ENCODE peak calls at places on chromosomes 3 and 15, in four cellular contexts. B is HepG2, L is K562, H is GM12878. C is an unnamed sample.

GRCh38 chr3:43389388-43390254 is 103.3 kb downstream of the SNRK start:
- DNase-seq in B (peak), H (peak), L (peak), C (no peak)

GRCh38 chr3:146241523-146242240 is 9.2 kb downstream of the PLSCR4 start:
- DNase-seq in H (no peak), L (peak), B (no peak), C (no peak)

GRCh38 chr15:83747050-83747717 is 93.3 kb downstream of the ADAMTSL3 start:
- DNase-seq in L (peak), B (peak), H (no peak), C (no peak)

GRCh38 chr15:26598704-26599103 is 174.2 kb downstream of the GABRB3 start:
- DNase-seq in B (no peak), L (no peak), H (no peak), C (no peak)

GRCh38 chr15:40286061-40286532 is 3.2 kb upstream of the ANKRD63 start:
- DNase-seq in L (no peak), H (no peak), B (no peak), C (no peak)

GRCh38 chr3:21942328-21942727 is 191.3 kb upstream of the ZNF385D start:
- DNase-seq in H (no peak), B (no peak), L (no peak), C (no peak)

GRCh38 chr15:59420986-59421618 is 16.9 kb upstream of the FAM81A start:
- DNase-seq in H (no peak), L (no peak), B (no peak), C (no peak)

GRCh38 chr3:71304684-71305083 is 278.8 kb downstream of the FOXP1 start:
- DNase-seq in B (peak), L (peak), H (no peak), C (no peak)

GRCh38 chr3:11929531-11929930 is 74.7 kb upstream of the SYN2 start:
- DNase-seq in H (no peak), B (no peak), L (no peak), C (no peak)

GRCh38 chr15:42405876-42406482 is 46.7 kb downstream of the CAPN3 start:
- DNase-seq in B (peak), L (no peak), H (no peak), C (no peak)

GRCh38 chr3:193845144-193845543 is 252.1 kb downstream of the OPA1 start:
- DNase-seq in L (no peak), B (no peak), H (no peak), C (no peak)

GRCh38 chr3:193846569-193846968 is 253.6 kb downstream of the OPA1 start:
- DNase-seq in L (no peak), H (no peak), B (no peak), C (no peak)

GRCh38 chr3:193842832-193843446 is 249.9 kb downstream of the OPA1 start:
- DNase-seq in H (no peak), B (no peak), L (peak), C (no peak)

GRCh38 chr3:193843447-193844301 is 250.7 kb downstream of the OPA1 start:
- DNase-seq in H (peak), L (peak), B (peak), C (no peak)

DNA sequence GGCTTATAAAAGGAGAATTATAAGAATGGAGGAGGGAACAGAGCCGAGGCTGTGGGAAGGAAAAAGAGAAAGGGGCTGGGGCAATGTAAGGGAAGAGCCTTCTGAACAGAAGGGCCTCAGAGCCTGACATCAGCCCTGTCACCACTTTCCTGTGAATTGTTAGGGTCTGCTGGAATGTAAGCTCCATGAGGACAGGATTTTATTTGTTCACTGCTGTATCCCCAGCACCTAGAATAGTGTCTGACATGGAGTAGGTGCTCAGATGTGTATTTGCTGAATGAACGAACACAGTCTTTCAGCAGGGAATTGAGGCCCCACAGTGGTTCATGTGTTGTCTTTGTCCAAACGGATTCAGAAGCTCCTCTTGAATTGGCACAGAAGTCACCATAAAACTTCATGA is 251.5 kb downstream of the OPA1 start:
- DNase-seq in L (no peak), B (no peak), H (no peak), C (no peak)
- H3K9ac ChIP-seq in L (no peak), B (no peak), H (no peak), C (no peak)

GRCh38 chr3:141646760-141647561 is 91.1 kb upstream of the RNF7 start:
- DNase-seq in B (peak), H (no peak), L (peak), C (peak)
- TF ChIP-seq NFIC in B (no peak), H (no peak), L (peak), C (no peak)

GRCh38 chr15:85722374-85722773 is 72.4 kb downstream of the KLHL25 start:
- DNase-seq in B (no peak), H (no peak), L (no peak), C (no peak)

GRCh38 chr15:85711590-85712192 is 83.0 kb downstream of the KLHL25 start:
- DNase-seq in B (no peak), L (no peak), H (no peak), C (no peak)

GRCh38 chr15:85718271-85718971 is 76.3 kb downstream of the KLHL25 start:
- DNase-seq in B (no peak), L (no peak), H (no peak), C (no peak)

GRCh38 chr15:85716261-85716660 is 78.5 kb downstream of the KLHL25 start:
- DNase-seq in H (no peak), B (no peak), L (no peak), C (no peak)

DNA sequence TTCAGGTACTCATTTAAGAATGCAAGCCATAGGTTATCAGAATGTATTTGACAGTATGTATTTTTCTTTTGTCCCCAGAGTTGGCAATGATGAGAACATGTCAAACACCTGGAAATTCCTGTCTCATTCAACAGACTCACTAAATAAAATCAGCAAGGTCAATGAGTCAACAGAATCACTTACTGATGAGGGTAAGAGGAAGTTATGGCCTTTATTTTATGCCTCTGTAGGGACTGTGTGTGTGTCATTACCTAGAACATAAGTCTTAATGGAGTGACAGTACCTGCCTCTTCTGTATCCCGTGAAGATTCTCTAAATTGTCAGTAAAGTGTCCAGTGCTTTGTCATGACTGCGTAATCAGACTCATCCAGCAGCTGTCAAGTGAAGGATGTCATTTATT is 77.5 kb downstream of the KLHL25 start:
- DNase-seq in B (no peak), H (no peak), L (no peak), C (no peak)
- H3K9ac ChIP-seq in B (no peak), H (no peak), L (no peak), C (no peak)

DNA sequence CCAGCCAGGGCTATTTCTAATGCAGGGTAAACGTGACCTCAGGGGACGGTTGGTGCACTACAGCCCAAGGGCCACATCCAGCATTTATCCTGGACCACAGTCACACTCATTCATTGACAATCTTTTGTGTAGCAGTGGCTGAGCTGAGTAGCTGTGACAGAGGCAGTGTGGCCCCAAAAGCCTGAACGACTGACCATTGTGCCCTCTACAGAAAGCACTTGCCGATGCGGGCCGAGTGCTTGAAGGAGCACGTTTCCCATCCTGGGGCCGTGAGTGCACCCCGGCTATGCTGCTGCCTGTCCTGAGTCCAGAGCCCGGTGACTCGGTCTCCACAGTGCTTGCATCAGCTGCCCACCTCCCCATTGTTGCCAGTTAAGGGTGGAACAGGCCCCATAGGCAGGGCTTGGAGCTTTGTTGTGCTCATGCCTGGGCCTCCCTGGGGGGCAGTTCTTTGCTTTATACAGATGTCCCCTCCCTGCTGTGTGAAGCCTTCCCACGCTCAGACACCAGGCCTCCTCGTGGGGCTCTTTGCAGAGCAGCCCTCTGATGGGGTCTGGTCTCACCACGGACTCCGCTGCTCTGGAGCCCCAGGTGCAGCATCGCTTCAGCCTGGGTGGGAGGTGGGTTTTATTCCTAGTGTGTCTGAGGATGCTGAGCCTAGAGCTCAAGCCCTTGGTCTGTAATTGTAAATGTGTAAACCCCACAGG is 13.0 kb upstream of the SNRPA1 start:
- DNase-seq in B (no peak), L (no peak), H (no peak), C (peak)
- TF ChIP-seq NFIC in B (no peak), L (no peak), H (no peak), C (no peak)

GRCh38 chr3:134376786-134377431 is 2.7 kb upstream of the AMOTL2 start:
- DNase-seq in B (no peak), H (no peak), L (no peak), C (no peak)

GRCh38 chr3:134373942-134374790 is at the start of gene AMOTL2:
- DNase-seq in L (peak), H (no peak), B (peak), C (peak)

GRCh38 chr3:134376385-134376765 is 2.1 kb upstream of the AMOTL2 start:
- DNase-seq in L (no peak), H (no peak), B (no peak), C (no peak)

GRCh38 chr3:134374791-134375541 is 719 bp upstream of the AMOTL2 start:
- DNase-seq in B (peak), H (no peak), L (no peak), C (no peak)

GRCh38 chr3:134375542-134376384 is 1.5 kb upstream of the AMOTL2 start:
- DNase-seq in L (no peak), H (no peak), B (no peak), C (no peak)
- H3K9ac ChIP-seq in L (no peak), H (no peak), B (no peak), C (peak)

DNA sequence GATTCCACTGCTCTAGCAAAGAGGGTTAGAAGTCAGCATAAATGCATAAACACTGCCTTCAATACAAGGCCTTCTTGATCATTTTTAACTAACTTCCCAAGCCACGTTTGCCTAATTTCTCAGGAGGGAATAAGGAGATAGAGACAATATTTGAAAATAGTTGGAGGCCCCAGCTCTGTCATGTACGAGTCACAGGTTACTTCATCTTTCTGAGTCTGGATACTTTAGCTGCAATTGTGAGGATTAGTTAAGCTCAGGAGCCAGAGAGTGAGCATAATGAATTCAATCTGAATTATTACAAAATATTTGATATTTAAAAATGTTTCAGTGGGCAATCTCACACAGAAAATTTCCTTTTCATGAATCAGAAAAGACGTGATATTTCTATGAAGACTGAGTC is 298.9 kb downstream of the SHOX2 start:
- DNase-seq in L (no peak), B (no peak), H (no peak), C (no peak)
- TF ChIP-seq NFIC in L (no peak), B (no peak), H (no peak), C (no peak)

GRCh38 chr3:134600685-134601502 is 49.9 kb downstream of the KY start:
- DNase-seq in H (no peak), B (peak), L (peak), C (peak)
- H3K9ac ChIP-seq in H (no peak), B (no peak), L (no peak), C (no peak)

GRCh38 chr3:13890377-13891016 is 10.6 kb upstream of the WNT7A start:
- DNase-seq in H (no peak), L (peak), B (no peak), C (no peak)
- TF ChIP-seq NFIC in H (no peak), L (peak), B (no peak), C (no peak)

DNA sequence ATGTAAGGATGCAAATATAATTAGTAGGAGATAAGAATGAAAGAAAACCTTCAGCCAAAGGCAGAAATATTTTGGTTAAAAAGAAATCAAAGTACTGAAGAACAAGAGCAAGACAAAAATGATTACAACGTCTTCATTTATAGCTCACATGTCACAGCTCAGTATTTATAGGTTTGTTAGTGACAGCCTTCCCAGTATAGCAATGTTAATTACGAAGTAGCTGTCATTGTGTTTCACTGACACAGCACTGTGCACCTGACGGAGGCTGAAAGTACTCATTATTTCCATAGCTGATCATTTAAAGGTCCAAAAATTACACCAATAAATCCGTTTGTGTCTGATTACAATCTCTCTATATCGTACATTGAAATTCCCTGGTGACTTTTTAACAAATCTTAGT is 561 bp upstream of the OSTN start:
- DNase-seq in H (no peak), L (no peak), B (no peak), C (no peak)
- H3K9ac ChIP-seq in H (no peak), L (no peak), B (no peak), C (no peak)

GRCh38 chr15:82646250-82647044 is 716 bp downstream of the CPEB1 start:
- DNase-seq in L (peak), H (no peak), B (no peak), C (no peak)
- TF ChIP-seq NFIC in L (peak), H (no peak), B (no peak), C (no peak)

C was measured in SK-N-SH.